ENCODE peak calls at places on chromosomes 2 and 18, in four cellular contexts. K is psoas muscle; Q is heart right ventricle; S is CD8-positive, alpha-beta memory T cell. G is an unnamed sample.
A peak's percentile ranks its signal among the peaks of the same experiment; 100 is the strongest.

GRCh38 chr2:30240162-30240696 is 8.9 kb downstream of the LBH start:
- DNase-seq in K (no peak), S (no peak), Q (no peak), G (no peak)

GRCh38 chr2:88099798-88100488 is 27.9 kb downstream of the FABP1 start:
- DNase-seq in K (no peak), S (no peak), Q (no peak), G (no peak)

GRCh38 chr2:172701250-172701649 is 34.4 kb upstream of the RAPGEF4 start:
- DNase-seq in Q (no peak), S (no peak), K (no peak), G (no peak)

GRCh38 chr2:19362652-19363473 is 4.4 kb upstream of the OSR1 start:
- DNase-seq in S (no peak), K (peak; percentile 80), Q (peak; percentile 83), G (no peak)

GRCh38 chr2:72090781-72091482 is 56.7 kb downstream of the CYP26B1 start:
- DNase-seq in Q (no peak), S (no peak), K (no peak), G (no peak)

GRCh38 chr2:191932261-191932660 is 85.4 kb upstream of the CAVIN2 start:
- DNase-seq in Q (no peak), K (no peak), S (no peak), G (no peak)

GRCh38 chr18:23879544-23879943 is 135.0 kb upstream of the TTC39C start:
- DNase-seq in S (no peak), K (no peak), Q (no peak), G (no peak)

GRCh38 chr18:34729740-34730338 is 19.7 kb downstream of the DTNA start:
- DNase-seq in Q (no peak), K (no peak), S (no peak), G (no peak)

GRCh38 chr18:37294951-37295350 is 270.6 kb downstream of the CELF4 start:
- DNase-seq in K (no peak), S (no peak), Q (no peak), G (no peak)

GRCh38 chr2:34025196-34025595 is 426.1 kb upstream of the FAM98A start:
- DNase-seq in S (no peak), K (no peak), Q (no peak), G (no peak)

DNA sequence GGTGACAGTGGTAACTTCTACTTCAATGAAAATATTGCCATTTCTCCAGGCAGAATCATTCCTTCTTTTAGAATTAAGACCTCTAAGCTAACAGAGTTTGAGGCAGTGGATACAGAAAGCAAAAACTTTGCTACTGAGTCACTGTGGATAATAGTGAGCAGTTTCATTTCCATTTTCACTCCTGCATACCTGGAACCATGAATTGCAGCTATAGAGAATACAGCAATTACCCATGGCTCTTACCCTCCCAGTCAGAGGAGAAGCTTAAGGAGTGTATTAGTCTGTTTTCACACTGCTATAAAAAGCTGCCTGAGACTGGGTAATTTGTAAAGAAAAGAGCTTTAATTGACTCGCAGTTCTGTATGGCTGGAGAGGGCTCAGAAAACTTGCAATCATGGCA is 531.4 kb upstream of the CNTNAP5 start:
- DNase-seq in Q (no peak), S (no peak), K (no peak), G (no peak)
- H3K4me3 ChIP-seq in Q (no peak overlapping the region), S (no peak overlapping the region), K (no peak overlapping the region), G (no peak overlapping the region)

GRCh38 chr2:231687133-231687852 is 21.0 kb upstream of the PTMA start:
- DNase-seq in K (peak; percentile 74), Q (peak; percentile 60), S (peak; percentile 68), G (no peak)

GRCh38 chr2:231684314-231685223 is 23.8 kb upstream of the PTMA start:
- DNase-seq in K (peak; percentile 20), Q (peak; percentile 52), S (no peak), G (no peak)

GRCh38 chr2:231687961-231688360 is 20.4 kb upstream of the PTMA start:
- DNase-seq in S (no peak), K (peak; percentile 9), Q (no peak), G (no peak)

GRCh38 chr2:231685349-231686191 is 22.8 kb upstream of the PTMA start:
- DNase-seq in Q (no peak), S (no peak), K (peak; percentile 8), G (no peak)

DNA sequence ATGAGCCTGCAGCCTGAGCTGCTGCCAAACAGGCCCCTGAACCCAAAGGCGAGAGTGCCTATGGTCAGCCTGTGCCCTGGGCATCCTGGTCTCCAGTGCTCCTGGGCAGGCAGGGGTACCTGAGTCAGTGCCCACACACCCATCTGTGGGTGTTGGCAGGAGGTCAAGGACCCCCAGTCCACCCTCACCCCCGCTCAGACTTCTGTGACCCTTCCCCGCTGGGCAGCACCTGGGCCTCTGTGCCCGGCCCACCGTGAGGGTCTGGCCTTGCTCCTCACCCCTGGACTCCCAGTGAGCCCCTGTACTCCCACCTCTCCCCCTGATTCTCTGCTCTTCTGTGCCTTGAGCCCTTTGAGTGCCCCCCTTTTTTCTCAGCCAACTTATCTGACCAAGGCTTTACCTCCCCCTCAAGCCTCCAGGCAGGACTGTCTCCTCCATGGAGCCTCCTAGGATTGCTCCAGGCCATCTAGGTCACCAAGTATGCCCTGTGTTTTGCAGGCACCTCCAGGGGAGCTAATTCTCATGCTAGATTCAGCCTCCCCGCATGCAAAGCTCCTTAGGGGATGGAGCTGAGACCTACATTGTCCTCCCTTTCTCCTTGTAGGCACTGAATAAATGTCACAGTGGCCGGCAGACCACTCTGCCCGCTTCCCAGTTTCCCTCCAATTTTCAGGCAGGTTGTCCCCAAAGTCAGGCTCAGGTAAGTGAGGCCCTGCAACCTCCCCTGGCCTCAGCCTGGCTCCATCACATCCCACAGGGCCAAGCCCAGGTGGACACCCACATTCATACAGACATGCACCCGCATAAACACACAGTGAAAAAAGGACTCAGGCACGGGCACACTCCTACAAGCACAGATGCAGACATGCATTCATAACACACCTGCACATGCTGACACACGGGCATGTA is 21.9 kb upstream of the PTMA start:
- DNase-seq in K (no peak), S (no peak), Q (no peak), G (no peak)
- H3K4me3 ChIP-seq in K (no peak overlapping the region), S (no peak overlapping the region), Q (no peak overlapping the region), G (no peak overlapping the region)

DNA sequence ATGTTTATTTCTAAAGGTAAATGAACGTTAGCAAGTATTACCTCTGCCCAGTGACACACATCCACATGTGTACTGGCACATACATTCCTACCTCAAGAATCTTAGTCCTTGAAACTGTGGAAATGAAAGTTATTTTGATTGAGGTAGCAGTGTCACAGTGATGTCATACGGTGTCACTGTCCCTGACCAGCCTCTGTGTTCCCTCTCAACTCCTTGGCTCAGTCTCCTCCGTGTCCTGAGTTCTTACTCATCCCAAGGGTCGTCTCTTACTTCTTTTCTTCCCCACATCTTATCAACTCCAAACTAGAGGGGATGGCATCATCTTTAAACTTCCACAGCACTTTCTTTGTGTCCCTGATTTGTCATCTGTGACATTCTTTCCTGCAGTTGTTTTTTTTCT is 3.3 kb downstream of the NCK2 start:
- DNase-seq in S (peak; percentile 57), Q (no peak), K (no peak), G (no peak)
- H3K4me3 ChIP-seq in S (peak overlapping the region; percentile 90), Q (no peak overlapping the region), K (peak overlapping the region; percentile 2), G (peak overlapping the region; percentile 4)

GRCh38 chr2:126731353-126731752 is 75.4 kb downstream of the GYPC start:
- DNase-seq in Q (no peak), K (no peak), S (no peak), G (no peak)
- H3K4me3 ChIP-seq in Q (no peak overlapping the region), K (no peak overlapping the region), S (no peak overlapping the region), G (no peak overlapping the region)

DNA sequence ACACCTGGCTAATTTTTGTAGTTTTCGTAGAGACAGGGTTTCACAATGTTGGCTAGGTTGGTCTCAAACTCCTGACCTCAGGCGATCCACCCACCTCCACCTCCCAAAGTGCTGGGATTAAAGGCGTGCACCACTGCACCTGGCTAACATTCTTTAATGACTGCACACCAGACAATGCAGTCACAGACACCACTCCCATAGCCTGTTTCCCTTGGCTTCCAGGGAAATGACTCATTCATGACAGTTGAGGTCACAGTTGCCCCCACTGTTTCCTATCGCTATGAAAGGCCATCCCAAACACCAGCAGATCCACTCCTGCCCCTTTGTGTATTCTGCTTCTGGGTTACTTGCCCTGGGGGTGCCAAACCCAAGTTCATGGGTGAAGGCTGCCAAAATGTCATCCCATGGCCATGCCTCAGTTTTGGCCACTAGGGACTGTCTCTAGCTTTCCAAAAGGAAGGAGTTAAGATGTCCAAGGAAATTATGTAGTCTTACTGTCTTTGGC is 8.7 kb downstream of the CHMP1B start:
- DNase-seq in Q (no peak), S (no peak), K (no peak), G (no peak)
- H3K4me3 ChIP-seq in Q (no peak overlapping the region), S (no peak overlapping the region), K (peak overlapping the region; percentile 91), G (no peak overlapping the region)

GRCh38 chr2:6627316-6627715 is 238.4 kb downstream of the CMPK2 start:
- DNase-seq in Q (no peak), S (no peak), K (no peak), G (no peak)
- H3K4me3 ChIP-seq in Q (no peak overlapping the region), S (no peak overlapping the region), K (no peak overlapping the region), G (no peak overlapping the region)

DNA sequence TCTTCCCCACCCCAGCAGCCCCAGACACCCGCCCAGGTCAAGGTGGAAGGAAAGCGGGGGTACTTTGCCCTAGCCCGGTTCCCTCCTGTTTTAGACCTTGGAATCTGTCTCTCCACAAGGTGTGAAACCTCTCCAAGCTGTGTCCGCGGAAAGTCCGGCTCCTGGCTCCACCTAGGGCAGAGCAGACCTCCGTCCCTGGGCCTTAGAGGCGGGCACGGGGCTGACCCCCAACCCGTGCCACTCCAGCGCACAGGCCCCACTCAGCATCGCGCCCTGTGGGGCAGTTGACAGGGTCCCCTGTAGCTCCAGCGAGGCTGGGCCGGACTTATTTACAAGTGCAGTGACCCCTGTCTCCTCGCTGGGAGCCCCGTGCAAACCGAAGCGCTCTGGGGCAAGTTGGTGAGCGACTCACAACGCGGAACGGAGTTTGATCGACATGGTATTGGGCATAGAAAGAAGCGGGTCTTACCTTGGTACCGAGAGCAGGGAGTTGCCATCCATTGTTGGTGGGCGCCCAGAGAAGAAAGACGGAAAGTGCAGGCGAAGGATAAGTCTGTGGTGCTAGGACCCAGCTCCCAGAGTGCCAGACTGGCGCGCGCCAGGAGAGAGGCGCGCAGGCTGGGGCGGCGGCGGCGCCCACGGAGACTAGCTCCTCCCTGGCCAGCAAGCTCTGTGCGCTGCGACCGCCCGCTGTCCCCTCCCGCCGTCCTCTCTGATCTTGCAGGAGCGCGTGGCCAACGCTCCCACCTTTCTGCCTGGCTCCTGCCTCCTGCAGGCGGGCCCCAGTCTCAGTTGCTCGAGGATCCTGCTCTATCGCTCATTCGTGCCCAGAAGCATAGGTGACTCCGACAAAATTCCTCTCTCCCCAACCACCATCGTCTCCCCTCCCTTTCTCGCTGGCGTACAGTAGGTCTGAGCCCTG is at the start of gene SPHKAP:
- DNase-seq in Q (peak; percentile 39), K (no peak), S (no peak), G (no peak)
- H3K4me3 ChIP-seq in Q (peak within 1 kb of the TSS; percentile 66), K (no peak within 1 kb of the TSS), S (no peak within 1 kb of the TSS), G (no peak within 1 kb of the TSS)

GRCh38 chr2:165055081-165055879 is 100.0 kb upstream of the SLC38A11 start:
- DNase-seq in Q (no peak), K (no peak), S (no peak), G (no peak)
- H3K4me3 ChIP-seq in Q (no peak overlapping the region), K (no peak overlapping the region), S (no peak overlapping the region), G (no peak overlapping the region)